ENCODE peak calls at places on chromosomes 16 and 17, in eight cellular contexts. X is uterus; A is nephron progenitor cell; S is activated CD4-positive, alpha-beta memory T cell treated with anti-CD3 and anti-CD28 coated beads, Interleukin-2, amount 10 ng/mL, durations not matched to agents 7 days and 5 days; Q is breast epithelium; U is glutamatergic neuron; R is RCC 7860; T is right atrium auricular region. P is an unnamed sample.

GRCh38 chr17:50267074-50267841 is 7.0 kb upstream of the TMEM92 start:
- DNase-seq in T (no peak), U (no peak), Q (no peak), X (peak), R (no peak), S (no peak), A (no peak), P (no peak)

GRCh38 chr16:64196444-64196843 is 925.4 kb downstream of the CDH11 start:
- DNase-seq in U (no peak), T (no peak), X (no peak), S (no peak), A (no peak), Q (no peak), R (no peak), P (no peak)

GRCh38 chr17:31858647-31859486 is at the start of gene COPRS:
- DNase-seq in U (peak), Q (peak), A (peak), S (peak), X (peak), T (peak), R (peak), P (peak)

GRCh38 chr17:1145311-1145986 is 34.3 kb downstream of the ABR start:
- DNase-seq in Q (no peak), R (no peak), S (no peak), A (no peak), X (no peak), U (no peak), T (no peak), P (no peak)

GRCh38 chr17:42190491-42191180 is 3.7 kb downstream of the GHDC start:
- DNase-seq in X (no peak), U (no peak), R (no peak), S (no peak), Q (no peak), A (no peak), T (no peak), P (no peak)

GRCh38 chr17:7445011-7445927 is at the start of gene CHRNB1:
- DNase-seq in T (peak), S (peak), Q (peak), X (peak), A (peak), R (no peak), U (peak), P (peak)

GRCh38 chr17:17508641-17509591 is 12.7 kb upstream of the RASD1 start:
- DNase-seq in Q (no peak), X (no peak), S (no peak), R (no peak), U (no peak), T (no peak), A (no peak), P (no peak)

GRCh38 chr17:46851029-46851741 is at the start of gene WNT9B:
- DNase-seq in T (no peak), X (no peak), S (no peak), Q (no peak), A (peak), U (peak), R (no peak), P (no peak)

GRCh38 chr16:47927330-47927729 is 228.5 kb downstream of the ABCC12 start:
- DNase-seq in X (no peak), R (no peak), A (no peak), S (no peak), Q (no peak), U (no peak), T (no peak), P (no peak)

GRCh38 chr16:50491516-50491915 is 56.7 kb upstream of the NKD1 start:
- DNase-seq in T (peak), U (no peak), R (no peak), A (no peak), X (no peak), Q (no peak), S (peak), P (no peak)